ENCODE peak calls at places on chromosomes 3 and 15, in ten cellular contexts. One of them, this sample, is unnamed.

GRCh38 chr3:64084640-64085039 is 61.3 kb upstream of the PSMD6 start:
- DNase-seq in CD4-positive, alpha-beta memory T cell: no peak
- DNase-seq in PC-3: peak; percentile 84
- DNase-seq in suprapubic skin: no peak
- DNase-seq in CD4-positive, CD25-positive, alpha-beta regulatory T cell: no peak
- DNase-seq in aorta: no peak
- DNase-seq in fibroblast of lung: peak; percentile 90
- DNase-seq in body of pancreas: no peak
- DNase-seq in left lung: no peak
- DNase-seq in HCT116: peak; percentile 26
- DNase-seq in this sample: peak; percentile 77

GRCh38 chr3:196210673-196211556 is at the start of gene ZDHHC19:
- DNase-seq in CD4-positive, alpha-beta memory T cell: no peak
- DNase-seq in PC-3: no peak
- DNase-seq in suprapubic skin: peak; percentile 32
- DNase-seq in CD4-positive, CD25-positive, alpha-beta regulatory T cell: no peak
- DNase-seq in aorta: peak; percentile 38
- DNase-seq in fibroblast of lung: no peak
- DNase-seq in body of pancreas: no peak
- DNase-seq in left lung: no peak
- DNase-seq in HCT116: no peak
- DNase-seq in this sample: no peak

GRCh38 chr15:78358114-78358513 is 18.0 kb downstream of the CRABP1 start:
- DNase-seq in CD4-positive, alpha-beta memory T cell: no peak
- DNase-seq in PC-3: no peak
- DNase-seq in suprapubic skin: no peak
- DNase-seq in CD4-positive, CD25-positive, alpha-beta regulatory T cell: no peak
- DNase-seq in aorta: no peak
- DNase-seq in fibroblast of lung: no peak
- DNase-seq in body of pancreas: peak; percentile 20
- DNase-seq in left lung: no peak
- DNase-seq in HCT116: no peak
- DNase-seq in this sample: no peak

GRCh38 chr15:92693922-92694331 is 38.4 kb upstream of the FAM174B start:
- DNase-seq in CD4-positive, alpha-beta memory T cell: no peak
- DNase-seq in PC-3: peak; percentile 49
- DNase-seq in suprapubic skin: no peak
- DNase-seq in CD4-positive, CD25-positive, alpha-beta regulatory T cell: no peak
- DNase-seq in aorta: no peak
- DNase-seq in fibroblast of lung: peak; percentile 3
- DNase-seq in body of pancreas: no peak
- DNase-seq in left lung: no peak
- DNase-seq in HCT116: peak; percentile 34
- DNase-seq in this sample: no peak

GRCh38 chr3:161549251-161549650 is 52.6 kb downstream of the OTOL1 start:
- DNase-seq in CD4-positive, alpha-beta memory T cell: no peak
- DNase-seq in PC-3: no peak
- DNase-seq in suprapubic skin: no peak
- DNase-seq in CD4-positive, CD25-positive, alpha-beta regulatory T cell: no peak
- DNase-seq in aorta: no peak
- DNase-seq in fibroblast of lung: peak; percentile 16
- DNase-seq in body of pancreas: no peak
- DNase-seq in left lung: no peak
- DNase-seq in HCT116: no peak
- DNase-seq in this sample: no peak

GRCh38 chr3:71433631-71434030 is 149.9 kb downstream of the FOXP1 start:
- DNase-seq in CD4-positive, alpha-beta memory T cell: no peak
- DNase-seq in PC-3: no peak
- DNase-seq in suprapubic skin: no peak
- DNase-seq in CD4-positive, CD25-positive, alpha-beta regulatory T cell: no peak
- DNase-seq in aorta: no peak
- DNase-seq in fibroblast of lung: no peak
- DNase-seq in body of pancreas: no peak
- DNase-seq in left lung: no peak
- DNase-seq in HCT116: no peak
- DNase-seq in this sample: no peak

GRCh38 chr3:40780341-40780800 is 255.6 kb downstream of the ZNF621 start:
- DNase-seq in CD4-positive, alpha-beta memory T cell: no peak
- DNase-seq in PC-3: peak; percentile 4
- DNase-seq in suprapubic skin: peak; percentile 87
- DNase-seq in CD4-positive, CD25-positive, alpha-beta regulatory T cell: no peak
- DNase-seq in aorta: peak; percentile 88
- DNase-seq in fibroblast of lung: no peak
- DNase-seq in body of pancreas: peak; percentile 69
- DNase-seq in left lung: peak; percentile 68
- DNase-seq in HCT116: no peak
- DNase-seq in this sample: no peak

GRCh38 chr3:110332591-110332990 is 739.0 kb upstream of the NECTIN3 start:
- DNase-seq in CD4-positive, alpha-beta memory T cell: no peak
- DNase-seq in PC-3: no peak
- DNase-seq in suprapubic skin: no peak
- DNase-seq in CD4-positive, CD25-positive, alpha-beta regulatory T cell: no peak
- DNase-seq in aorta: no peak
- DNase-seq in fibroblast of lung: no peak
- DNase-seq in body of pancreas: no peak
- DNase-seq in left lung: no peak
- DNase-seq in HCT116: no peak
- DNase-seq in this sample: no peak

GRCh38 chr15:28912422-28912821 is 26.6 kb downstream of the APBA2 start:
- DNase-seq in CD4-positive, alpha-beta memory T cell: no peak
- DNase-seq in PC-3: no peak
- DNase-seq in suprapubic skin: peak; percentile 24
- DNase-seq in CD4-positive, CD25-positive, alpha-beta regulatory T cell: no peak
- DNase-seq in aorta: peak; percentile 51
- DNase-seq in fibroblast of lung: no peak
- DNase-seq in body of pancreas: no peak
- DNase-seq in left lung: peak; percentile 14
- DNase-seq in HCT116: no peak
- DNase-seq in this sample: no peak

GRCh38 chr3:21140785-21141184 is 610.2 kb downstream of the ZNF385D start:
- DNase-seq in CD4-positive, alpha-beta memory T cell: no peak
- DNase-seq in PC-3: no peak
- DNase-seq in suprapubic skin: no peak
- DNase-seq in CD4-positive, CD25-positive, alpha-beta regulatory T cell: no peak
- DNase-seq in aorta: no peak
- DNase-seq in fibroblast of lung: no peak
- DNase-seq in body of pancreas: no peak
- DNase-seq in left lung: no peak
- DNase-seq in HCT116: no peak
- DNase-seq in this sample: no peak
- H3K9me3 ChIP-seq in CD4-positive, alpha-beta memory T cell: no peaks in the 10 kb centered on the region
- H3K9me3 ChIP-seq in PC-3: no peaks in the 10 kb centered on the region
- H3K9me3 ChIP-seq in suprapubic skin: peaks cover 8% of the 10 kb centered on the region
- H3K9me3 ChIP-seq in CD4-positive, CD25-positive, alpha-beta regulatory T cell: no peaks in the 10 kb centered on the region
- H3K9me3 ChIP-seq in aorta: no peaks in the 10 kb centered on the region
- H3K9me3 ChIP-seq in fibroblast of lung: no peaks in the 10 kb centered on the region
- H3K9me3 ChIP-seq in body of pancreas: no peaks in the 10 kb centered on the region
- H3K9me3 ChIP-seq in left lung: no peaks in the 10 kb centered on the region
- H3K9me3 ChIP-seq in HCT116: no peaks in the 10 kb centered on the region
- H3K9me3 ChIP-seq in this sample: no peaks in the 10 kb centered on the region

GRCh38 chr3:98746122-98746521 is 17.0 kb upstream of the ST3GAL6 start:
- DNase-seq in CD4-positive, alpha-beta memory T cell: no peak
- DNase-seq in PC-3: no peak
- DNase-seq in suprapubic skin: no peak
- DNase-seq in CD4-positive, CD25-positive, alpha-beta regulatory T cell: no peak
- DNase-seq in aorta: no peak
- DNase-seq in fibroblast of lung: no peak
- DNase-seq in body of pancreas: no peak
- DNase-seq in left lung: no peak
- DNase-seq in HCT116: no peak
- DNase-seq in this sample: no peak
- H3K4me3 ChIP-seq in CD4-positive, alpha-beta memory T cell: no peak overlapping the region
- H3K4me3 ChIP-seq in PC-3: no peak overlapping the region
- H3K4me3 ChIP-seq in suprapubic skin: no peak overlapping the region
- H3K4me3 ChIP-seq in CD4-positive, CD25-positive, alpha-beta regulatory T cell: no peak overlapping the region
- H3K4me3 ChIP-seq in aorta: no peak overlapping the region
- H3K4me3 ChIP-seq in fibroblast of lung: no peak overlapping the region
- H3K4me3 ChIP-seq in body of pancreas: no peak overlapping the region
- H3K4me3 ChIP-seq in left lung: no peak overlapping the region
- H3K4me3 ChIP-seq in HCT116: no peak overlapping the region
- H3K4me3 ChIP-seq in this sample: no peak overlapping the region

DNA sequence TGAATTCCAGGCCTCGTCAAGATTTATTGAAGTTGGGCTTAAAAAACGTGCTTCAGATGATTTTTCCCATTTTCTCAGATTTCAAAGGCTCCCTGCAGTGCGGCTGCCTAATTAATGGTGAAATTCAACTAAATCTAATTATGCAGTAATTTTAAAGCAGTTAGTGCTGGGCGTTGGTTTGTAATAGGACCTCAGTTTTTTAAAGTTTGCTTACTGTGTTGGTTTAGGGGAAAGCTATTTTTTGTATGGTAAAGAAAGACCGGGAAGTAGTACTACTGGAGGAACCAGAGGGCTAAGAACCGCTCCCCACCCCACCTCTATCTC is 11.6 kb downstream of the NR2F2 start:
- DNase-seq in CD4-positive, alpha-beta memory T cell: no peak
- DNase-seq in PC-3: no peak
- DNase-seq in suprapubic skin: no peak
- DNase-seq in CD4-positive, CD25-positive, alpha-beta regulatory T cell: no peak
- DNase-seq in aorta: no peak
- DNase-seq in fibroblast of lung: no peak
- DNase-seq in body of pancreas: no peak
- DNase-seq in left lung: no peak
- DNase-seq in HCT116: no peak
- DNase-seq in this sample: no peak
- H3K4me1 ChIP-seq in CD4-positive, alpha-beta memory T cell: no peaks in the 10 kb centered on the region
- H3K4me1 ChIP-seq in PC-3: peaks cover 8% of the 10 kb centered on the region
- H3K4me1 ChIP-seq in suprapubic skin: peaks cover 11% of the 10 kb centered on the region
- H3K4me1 ChIP-seq in CD4-positive, CD25-positive, alpha-beta regulatory T cell: no peaks in the 10 kb centered on the region
- H3K4me1 ChIP-seq in aorta: no peaks in the 10 kb centered on the region
- H3K4me1 ChIP-seq in fibroblast of lung: peaks cover 2% of the 10 kb centered on the region
- H3K4me1 ChIP-seq in body of pancreas: peaks cover 42% of the 10 kb centered on the region
- H3K4me1 ChIP-seq in left lung: no peaks in the 10 kb centered on the region
- H3K4me1 ChIP-seq in HCT116: peaks cover 2% of the 10 kb centered on the region
- H3K4me1 ChIP-seq in this sample: peaks cover 32% of the 10 kb centered on the region

GRCh38 chr3:43015572-43016512 is 36.7 kb downstream of the GASK1A start:
- DNase-seq in CD4-positive, alpha-beta memory T cell: peak; percentile 55
- DNase-seq in PC-3: no peak
- DNase-seq in suprapubic skin: no peak
- DNase-seq in CD4-positive, CD25-positive, alpha-beta regulatory T cell: peak; percentile 48
- DNase-seq in aorta: no peak
- DNase-seq in fibroblast of lung: no peak
- DNase-seq in body of pancreas: no peak
- DNase-seq in left lung: no peak
- DNase-seq in HCT116: no peak
- DNase-seq in this sample: no peak
- H3K9me3 ChIP-seq in CD4-positive, alpha-beta memory T cell: peaks cover 43% of the 10 kb centered on the region
- H3K9me3 ChIP-seq in PC-3: peaks cover 3% of the 10 kb centered on the region
- H3K9me3 ChIP-seq in suprapubic skin: no peaks in the 10 kb centered on the region
- H3K9me3 ChIP-seq in CD4-positive, CD25-positive, alpha-beta regulatory T cell: peaks cover 50% of the 10 kb centered on the region
- H3K9me3 ChIP-seq in aorta: no peaks in the 10 kb centered on the region
- H3K9me3 ChIP-seq in fibroblast of lung: no peaks in the 10 kb centered on the region
- H3K9me3 ChIP-seq in body of pancreas: no peaks in the 10 kb centered on the region
- H3K9me3 ChIP-seq in left lung: no peaks in the 10 kb centered on the region
- H3K9me3 ChIP-seq in HCT116: no peaks in the 10 kb centered on the region
- H3K9me3 ChIP-seq in this sample: no peaks in the 10 kb centered on the region

GRCh38 chr3:129308636-129309035 is 30.0 kb downstream of the HMCES start:
- DNase-seq in CD4-positive, alpha-beta memory T cell: no peak
- DNase-seq in PC-3: no peak
- DNase-seq in suprapubic skin: no peak
- DNase-seq in CD4-positive, CD25-positive, alpha-beta regulatory T cell: no peak
- DNase-seq in aorta: no peak
- DNase-seq in fibroblast of lung: no peak
- DNase-seq in body of pancreas: no peak
- DNase-seq in left lung: no peak
- DNase-seq in HCT116: no peak
- DNase-seq in this sample: no peak

GRCh38 chr3:129304553-129305222 is 26.0 kb downstream of the HMCES start:
- DNase-seq in CD4-positive, alpha-beta memory T cell: no peak
- DNase-seq in PC-3: no peak
- DNase-seq in suprapubic skin: peak; percentile 58
- DNase-seq in CD4-positive, CD25-positive, alpha-beta regulatory T cell: no peak
- DNase-seq in aorta: no peak
- DNase-seq in fibroblast of lung: no peak
- DNase-seq in body of pancreas: no peak
- DNase-seq in left lung: no peak
- DNase-seq in HCT116: no peak
- DNase-seq in this sample: no peak

GRCh38 chr3:129310111-129310601 is 31.5 kb downstream of the HMCES start:
- DNase-seq in CD4-positive, alpha-beta memory T cell: no peak
- DNase-seq in PC-3: peak; percentile 62
- DNase-seq in suprapubic skin: no peak
- DNase-seq in CD4-positive, CD25-positive, alpha-beta regulatory T cell: no peak
- DNase-seq in aorta: no peak
- DNase-seq in fibroblast of lung: no peak
- DNase-seq in body of pancreas: no peak
- DNase-seq in left lung: no peak
- DNase-seq in HCT116: no peak
- DNase-seq in this sample: no peak

GRCh38 chr3:129304141-129304540 is 25.5 kb downstream of the HMCES start:
- DNase-seq in CD4-positive, alpha-beta memory T cell: no peak
- DNase-seq in PC-3: no peak
- DNase-seq in suprapubic skin: peak; percentile 18
- DNase-seq in CD4-positive, CD25-positive, alpha-beta regulatory T cell: no peak
- DNase-seq in aorta: no peak
- DNase-seq in fibroblast of lung: peak; percentile 56
- DNase-seq in body of pancreas: no peak
- DNase-seq in left lung: no peak
- DNase-seq in HCT116: no peak
- DNase-seq in this sample: no peak

GRCh38 chr3:129305592-129306091 is 27.0 kb downstream of the HMCES start:
- DNase-seq in CD4-positive, alpha-beta memory T cell: no peak
- DNase-seq in PC-3: no peak
- DNase-seq in suprapubic skin: peak; percentile 85
- DNase-seq in CD4-positive, CD25-positive, alpha-beta regulatory T cell: no peak
- DNase-seq in aorta: peak; percentile 94
- DNase-seq in fibroblast of lung: peak; percentile 94
- DNase-seq in body of pancreas: peak; percentile 84
- DNase-seq in left lung: peak; percentile 95
- DNase-seq in HCT116: no peak
- DNase-seq in this sample: no peak
- H3K4me3 ChIP-seq in CD4-positive, alpha-beta memory T cell: no peak overlapping the region
- H3K4me3 ChIP-seq in PC-3: no peak overlapping the region
- H3K4me3 ChIP-seq in suprapubic skin: peak overlapping the region; percentile 23
- H3K4me3 ChIP-seq in CD4-positive, CD25-positive, alpha-beta regulatory T cell: no peak overlapping the region
- H3K4me3 ChIP-seq in aorta: no peak overlapping the region
- H3K4me3 ChIP-seq in fibroblast of lung: peak overlapping the region; percentile 33
- H3K4me3 ChIP-seq in body of pancreas: no peak overlapping the region
- H3K4me3 ChIP-seq in left lung: peak overlapping the region; percentile 33
- H3K4me3 ChIP-seq in HCT116: no peak overlapping the region
- H3K4me3 ChIP-seq in this sample: no peak overlapping the region

GRCh38 chr3:172216843-172217404 is 177.5 kb downstream of the FNDC3B start:
- DNase-seq in CD4-positive, alpha-beta memory T cell: no peak
- DNase-seq in PC-3: no peak
- DNase-seq in suprapubic skin: no peak
- DNase-seq in CD4-positive, CD25-positive, alpha-beta regulatory T cell: no peak
- DNase-seq in aorta: no peak
- DNase-seq in fibroblast of lung: peak; percentile 38
- DNase-seq in body of pancreas: no peak
- DNase-seq in left lung: no peak
- DNase-seq in HCT116: no peak
- DNase-seq in this sample: no peak
- H3K4me1 ChIP-seq in CD4-positive, alpha-beta memory T cell: no peaks in the 10 kb centered on the region
- H3K4me1 ChIP-seq in PC-3: peaks cover 48% of the 10 kb centered on the region
- H3K4me1 ChIP-seq in suprapubic skin: peaks cover 36% of the 10 kb centered on the region
- H3K4me1 ChIP-seq in CD4-positive, CD25-positive, alpha-beta regulatory T cell: no peaks in the 10 kb centered on the region
- H3K4me1 ChIP-seq in aorta: peaks cover 7% of the 10 kb centered on the region
- H3K4me1 ChIP-seq in fibroblast of lung: peaks cover 15% of the 10 kb centered on the region
- H3K4me1 ChIP-seq in body of pancreas: peaks cover 67% of the 10 kb centered on the region
- H3K4me1 ChIP-seq in left lung: peaks cover 13% of the 10 kb centered on the region
- H3K4me1 ChIP-seq in HCT116: peaks cover 5% of the 10 kb centered on the region
- H3K4me1 ChIP-seq in this sample: peaks cover 55% of the 10 kb centered on the region

This sample was measured in SJSA1.